ENCODE peak calls at places on chromosome 10, in seven cellular contexts. F is fibroblast of pulmonary artery, J is EH, H is head of caudate nucleus, M is AG09319, D is SW 1271, I is NCI-H1417 treated with DMSO at 0.1 percent for 48 hours. X is an unnamed sample.
A peak's percentile ranks its signal among the peaks of the same experiment; 100 is the strongest.

GRCh38 chr10:60646966-60647796 is 131.1 kb upstream of the CDK1 start:
- DNase-seq in F (peak; percentile 85), J (peak; percentile 64), H (no peak), M (peak; percentile 19), D (peak; percentile 40), I (peak; percentile 11), X (peak; percentile 98)

GRCh38 chr10:22420787-22421517 is 75.7 kb downstream of the SPAG6 start:
- DNase-seq in F (peak; percentile 57), J (no peak), H (no peak), M (no peak), D (peak; percentile 27), I (no peak), X (peak; percentile 57)

GRCh38 chr10:47022311-47023131 is 111.3 kb downstream of the PTPN20 start:
- DNase-seq in F (no peak), J (no peak), H (peak; percentile 10), M (no peak), D (no peak), I (no peak), X (no peak)

GRCh38 chr10:125441151-125441550 is 241.8 kb downstream of the TEX36 start:
- DNase-seq in F (no peak), J (peak; percentile 52), H (no peak), M (no peak), D (no peak), I (no peak), X (peak; percentile 71)

GRCh38 chr10:70656489-70656888 is 15.8 kb upstream of the ADAMTS14 start:
- DNase-seq in F (peak; percentile 92), J (peak; percentile 100), H (no peak), M (peak; percentile 83), D (peak; percentile 19), I (no peak), X (peak; percentile 100)

GRCh38 chr10:122298598-122299301 is 27.7 kb downstream of the BTBD16 start:
- DNase-seq in F (peak; percentile 85), J (peak; percentile 81), H (peak; percentile 86), M (peak; percentile 40), D (peak; percentile 68), I (peak; percentile 4), X (peak; percentile 82)

GRCh38 chr10:70418229-70418628 is 14.3 kb downstream of the EIF4EBP2 start:
- DNase-seq in F (peak; percentile 40), J (peak; percentile 63), H (no peak), M (no peak), D (no peak), I (no peak), X (peak; percentile 50)

GRCh38 chr10:106573106-106573505 is 591.4 kb downstream of the SORCS1 start:
- DNase-seq in F (peak; percentile 69), J (peak; percentile 90), H (no peak), M (no peak), D (no peak), I (no peak), X (peak; percentile 84)

GRCh38 chr10:31952066-31952465 is 23.4 kb upstream of the ARHGAP12 start:
- DNase-seq in F (no peak), J (peak; percentile 25), H (no peak), M (no peak), D (no peak), I (no peak), X (no peak)

GRCh38 chr10:5550621-5551530 is 26.1 kb downstream of the CALML3 start:
- DNase-seq in F (no peak), J (peak; percentile 58), H (peak; percentile 6), M (no peak), D (no peak), I (no peak), X (peak; percentile 56)

GRCh38 chr10:126570631-126571170 is 99.8 kb downstream of the C10orf90 start:
- DNase-seq in F (no peak), J (peak; percentile 57), H (no peak), M (no peak), D (no peak), I (no peak), X (no peak)

GRCh38 chr10:97656777-97657176 is 16.3 kb downstream of the PI4K2A start:
- DNase-seq in F (no peak), J (no peak), H (no peak), M (no peak), D (no peak), I (no peak), X (no peak)

GRCh38 chr10:74652664-74653063 is 173.7 kb upstream of the KAT6B start:
- DNase-seq in F (no peak), J (peak; percentile 19), H (no peak), M (no peak), D (no peak), I (no peak), X (peak; percentile 61)

GRCh38 chr10:126012485-126012884 is 116.1 kb downstream of the FANK1 start:
- DNase-seq in F (peak; percentile 24), J (peak; percentile 45), H (no peak), M (no peak), D (no peak), I (no peak), X (peak; percentile 61)

GRCh38 chr10:98224509-98224908 is 43.5 kb downstream of the LOXL4 start:
- DNase-seq in F (no peak), J (peak; percentile 69), H (no peak), M (no peak), D (no peak), I (no peak), X (peak; percentile 18)

GRCh38 chr10:24821986-24822385 is 98.3 kb upstream of the ARHGAP21 start:
- DNase-seq in F (peak; percentile 22), J (peak; percentile 31), H (no peak), M (no peak), D (peak; percentile 66), I (no peak), X (peak; percentile 66)

GRCh38 chr10:48506147-48506917 is 98.5 kb downstream of the ARHGAP22 start:
- DNase-seq in F (peak; percentile 69), J (peak; percentile 69), H (no peak), M (no peak), D (peak; percentile 13), I (no peak), X (peak; percentile 83)

GRCh38 chr10:48973065-48973464 is 33.4 kb upstream of the LRRC18 start:
- DNase-seq in F (no peak), J (peak; percentile 7), H (no peak), M (no peak), D (no peak), I (no peak), X (peak; percentile 60)

GRCh38 chr10:91607661-91608442 is 25.0 kb downstream of the PPP1R3C start:
- DNase-seq in F (no peak), J (peak; percentile 44), H (no peak), M (no peak), D (no peak), I (no peak), X (no peak)

GRCh38 chr10:3895045-3895609 is 110.1 kb upstream of the KLF6 start:
- DNase-seq in F (peak; percentile 74), J (peak; percentile 89), H (no peak), M (no peak), D (no peak), I (no peak), X (no peak)

GRCh38 chr10:78386495-78386894 is 352.8 kb downstream of the RPS24 start:
- DNase-seq in F (no peak), J (no peak), H (no peak), M (no peak), D (no peak), I (no peak), X (no peak)

X was measured in PC-3.